ENCODE peak calls at places on chromosome 13, in ten cellular contexts. D is A549, C is heart left ventricle, H is H54, K is esophagus squamous epithelium, L is ovary, Y is tibial nerve, E is uterus, U is NB4, X is adrenal gland. R is an unnamed sample.
A peak's percentile ranks its signal among the peaks of the same experiment; 100 is the strongest.

GRCh38 chr13:23348270-23349126 is 85.0 kb downstream of the SACS start:
- DNase-seq in D (no peak), C (no peak), H (no peak), K (no peak), L (no peak), Y (no peak), E (no peak), U (no peak), X (no peak), R (no peak)

GRCh38 chr13:95643814-95644598 is 500 bp downstream of the DZIP1 start:
- DNase-seq in D (peak; percentile 10), C (peak; percentile 22), H (peak; percentile 58), K (no peak), L (peak; percentile 42), Y (no peak), E (peak; percentile 32), U (no peak), X (no peak), R (no peak)

GRCh38 chr13:41562083-41562482 is 104.7 kb downstream of the RGCC start:
- DNase-seq in D (no peak), C (peak; percentile 73), H (peak; percentile 46), K (no peak), L (peak; percentile 70), Y (peak; percentile 76), E (peak; percentile 78), U (no peak), X (peak; percentile 65), R (no peak)

GRCh38 chr13:45142440-45143345 is 22.4 kb downstream of the GTF2F2 start:
- DNase-seq in D (no peak), C (no peak), H (no peak), K (no peak), L (no peak), Y (no peak), E (no peak), U (no peak), X (no peak), R (no peak)

GRCh38 chr13:29538625-29538976 is 56.9 kb downstream of the SLC7A1 start:
- DNase-seq in D (no peak), C (no peak), H (no peak), K (no peak), L (no peak), Y (no peak), E (no peak), U (no peak), X (no peak), R (no peak)

GRCh38 chr13:34340534-34340933 is 522.6 kb downstream of the RFC3 start:
- DNase-seq in D (no peak), C (no peak), H (no peak), K (no peak), L (no peak), Y (no peak), E (no peak), U (no peak), X (peak; percentile 50), R (no peak)

GRCh38 chr13:91181892-91182291 is 165.6 kb upstream of the MIR17HG start:
- DNase-seq in D (no peak), C (no peak), H (no peak), K (no peak), L (no peak), Y (no peak), E (no peak), U (no peak), X (no peak), R (no peak)

GRCh38 chr13:110293649-110294048 is 13.3 kb downstream of the COL4A1 start:
- DNase-seq in D (no peak), C (peak; percentile 13), H (no peak), K (no peak), L (peak; percentile 10), Y (no peak), E (no peak), U (no peak), X (no peak), R (no peak)

GRCh38 chr13:35714096-35714495 is 237.6 kb upstream of the MAB21L1 start:
- DNase-seq in D (no peak), C (no peak), H (no peak), K (no peak), L (no peak), Y (no peak), E (no peak), U (no peak), X (no peak), R (no peak)

GRCh38 chr13:98384739-98385138 is 192.2 kb downstream of the STK24 start:
- DNase-seq in D (no peak), C (no peak), H (no peak), K (no peak), L (no peak), Y (no peak), E (no peak), U (no peak), X (no peak), R (no peak)

GRCh38 chr13:98657506-98658085 is 80.7 kb upstream of the STK24 start:
- DNase-seq in D (no peak), C (no peak), H (no peak), K (no peak), L (no peak), Y (no peak), E (no peak), U (no peak), X (no peak), R (no peak)

GRCh38 chr13:21063031-21063430 is 1.6 kb upstream of the LATS2 start:
- DNase-seq in D (no peak), C (no peak), H (no peak), K (no peak), L (no peak), Y (no peak), E (no peak), U (no peak), X (no peak), R (no peak)

GRCh38 chr13:21058361-21058760 is 3.0 kb downstream of the LATS2 start:
- DNase-seq in D (no peak), C (no peak), H (no peak), K (no peak), L (no peak), Y (no peak), E (no peak), U (peak; percentile 45), X (no peak), R (no peak)

GRCh38 chr13:21061077-21061945 is at the start of gene LATS2:
- DNase-seq in D (peak; percentile 62), C (peak; percentile 98), H (peak; percentile 79), K (peak; percentile 53), L (peak; percentile 98), Y (peak; percentile 97), E (peak; percentile 98), U (peak; percentile 93), X (peak; percentile 98), R (peak; percentile 69)

GRCh38 chr13:21060827-21061076 is 634 bp downstream of the LATS2 start:
- DNase-seq in D (no peak), C (peak; percentile 69), H (no peak), K (no peak), L (peak; percentile 60), Y (no peak), E (no peak), U (no peak), X (no peak), R (no peak)

DNA sequence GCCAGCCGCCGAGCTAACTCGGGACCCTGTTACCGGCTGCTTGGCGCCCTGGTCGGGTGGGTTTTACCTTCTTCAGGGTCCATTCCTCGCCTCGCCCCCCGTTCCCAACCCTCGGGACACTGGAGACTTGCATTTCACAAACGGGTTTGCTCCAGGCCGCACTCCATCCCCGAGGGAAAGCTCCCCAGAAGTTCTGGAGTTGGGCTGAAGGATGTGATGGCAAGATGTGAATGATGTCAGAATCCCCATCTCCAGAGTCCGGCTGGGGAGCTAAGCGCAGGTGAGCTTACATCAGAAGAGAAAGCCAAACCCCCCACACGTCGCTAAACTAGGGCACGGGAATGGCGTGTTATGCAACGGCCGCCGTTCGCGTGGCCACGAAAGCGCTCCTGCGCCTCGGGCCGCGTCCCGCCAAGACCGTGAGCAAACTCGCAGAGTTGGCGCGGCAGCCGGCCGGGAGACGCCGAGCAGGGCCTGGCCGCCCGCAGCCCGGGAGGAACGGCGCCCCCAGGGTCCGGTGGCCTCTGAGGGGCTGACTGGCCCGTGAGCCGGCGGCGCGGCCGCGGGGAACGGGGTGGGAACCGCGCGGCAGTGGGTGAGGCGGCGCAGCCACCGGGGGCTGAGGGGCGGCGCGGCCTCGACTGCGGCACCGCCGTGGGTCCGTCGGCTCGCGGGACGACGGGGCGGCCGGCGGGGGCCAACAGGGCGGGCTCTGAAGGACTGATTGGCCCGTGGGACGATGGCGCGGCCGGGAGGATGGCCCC is 1.1 kb downstream of the LATS2 start:
- DNase-seq in D (no peak), C (peak; percentile 60), H (no peak), K (no peak), L (peak; percentile 58), Y (peak; percentile 30), E (peak; percentile 64), U (peak; percentile 67), X (peak; percentile 57), R (no peak)
- TF ChIP-seq POLR2A in D (no peak), C (no peak), H (no peak), K (peak; percentile 39), L (peak; percentile 36), Y (no peak), E (peak; percentile 39), U (no peak), X (peak; percentile 51), R (no peak)

DNA sequence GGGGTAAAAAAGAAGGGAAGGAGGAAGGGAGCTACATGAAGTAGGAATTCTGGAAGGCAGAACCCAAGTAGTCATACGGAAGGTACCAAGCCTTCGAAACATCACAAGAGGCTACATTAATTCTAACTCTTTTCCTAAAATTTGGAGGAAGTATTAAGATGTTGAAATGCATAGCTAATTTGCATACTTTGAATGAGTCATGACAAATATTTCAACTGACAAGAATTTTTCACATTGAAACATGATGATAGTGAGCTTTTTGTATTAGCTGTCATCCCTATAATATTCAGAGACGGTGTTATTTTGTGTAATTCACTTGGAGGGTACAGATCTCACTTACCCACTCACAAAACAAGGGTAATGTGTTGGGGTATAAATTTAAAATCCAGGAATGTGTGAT is 9.1 kb upstream of the ACOD1 start:
- DNase-seq in D (no peak), C (no peak), H (no peak), K (no peak), L (no peak), Y (no peak), E (no peak), U (no peak), X (no peak), R (no peak)
- TF ChIP-seq POLR2A in D (no peak), C (no peak), H (no peak), K (no peak), L (no peak), Y (no peak), E (no peak), U (no peak), X (no peak), R (no peak)

GRCh38 chr13:26950546-26950945 is 190.0 kb upstream of the GPR12 start:
- DNase-seq in D (no peak), C (no peak), H (no peak), K (no peak), L (no peak), Y (no peak), E (no peak), U (no peak), X (no peak), R (no peak)
- TF ChIP-seq POLR2A in D (no peak), C (no peak), H (no peak), K (no peak), L (no peak), Y (no peak), E (no peak), U (no peak), X (no peak), R (no peak)

DNA sequence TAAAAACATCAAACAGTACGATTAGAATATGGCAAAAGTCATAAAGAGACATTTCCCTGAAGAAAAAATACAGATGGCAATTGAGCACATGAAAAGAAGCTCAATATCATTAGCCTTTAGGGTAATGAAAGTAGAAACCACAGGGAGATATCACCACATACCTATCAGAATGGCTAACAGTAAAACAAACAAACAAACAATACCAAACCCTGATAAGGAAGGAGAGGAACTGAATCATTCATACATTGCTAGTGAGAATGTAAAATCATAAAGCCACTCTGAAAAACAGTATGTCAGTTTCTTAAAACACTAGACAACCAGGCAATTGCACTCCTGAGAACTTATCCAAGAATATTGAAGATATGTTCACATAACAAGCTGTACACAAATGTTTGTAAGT is 1342.5 kb upstream of the SLC10A2 start:
- DNase-seq in D (no peak), C (no peak), H (no peak), K (no peak), L (no peak), Y (no peak), E (no peak), U (no peak), X (no peak), R (no peak)
- TF ChIP-seq POLR2A in D (no peak), C (no peak), H (no peak), K (no peak), L (no peak), Y (no peak), E (no peak), U (no peak), X (no peak), R (no peak)

R was measured in GM12892.